ENCODE peak calls at places on chromosomes 2 and 18, in five cellular contexts. One of them, this sample, is unnamed.

GRCh38 chr2:235496239-235496621 is 2.4 kb downstream of the AGAP1 start:
- DNase-seq in H1: no peak
- DNase-seq in GM12878: no peak
- DNase-seq in AG04450: no peak
- DNase-seq in fibroblast of mammary gland: peak; percentile 60
- DNase-seq in this sample: no peak

GRCh38 chr2:173028671-173029070 is 47.0 kb upstream of the MAP3K20 start:
- DNase-seq in H1: no peak
- DNase-seq in GM12878: no peak
- DNase-seq in AG04450: peak; percentile 79
- DNase-seq in fibroblast of mammary gland: peak; percentile 29
- DNase-seq in this sample: no peak

GRCh38 chr2:188497736-188498135 is 206.1 kb downstream of the GULP1 start:
- DNase-seq in H1: no peak
- DNase-seq in GM12878: no peak
- DNase-seq in AG04450: no peak
- DNase-seq in fibroblast of mammary gland: no peak
- DNase-seq in this sample: no peak

GRCh38 chr2:45922577-45922988 is 271.1 kb downstream of the PRKCE start:
- DNase-seq in H1: no peak
- DNase-seq in GM12878: no peak
- DNase-seq in AG04450: peak; percentile 33
- DNase-seq in fibroblast of mammary gland: no peak
- DNase-seq in this sample: no peak

GRCh38 chr2:152506843-152507242 is 171.9 kb downstream of the FMNL2 start:
- DNase-seq in H1: no peak
- DNase-seq in GM12878: peak; percentile 59
- DNase-seq in AG04450: no peak
- DNase-seq in fibroblast of mammary gland: peak; percentile 46
- DNase-seq in this sample: peak; percentile 86

GRCh38 chr2:53455094-53455493 is 312.5 kb upstream of the CHAC2 start:
- DNase-seq in H1: no peak
- DNase-seq in GM12878: no peak
- DNase-seq in AG04450: no peak
- DNase-seq in fibroblast of mammary gland: no peak
- DNase-seq in this sample: no peak

GRCh38 chr18:13179566-13180113 is 38.9 kb upstream of the LDLRAD4 start:
- DNase-seq in H1: no peak
- DNase-seq in GM12878: no peak
- DNase-seq in AG04450: no peak
- DNase-seq in fibroblast of mammary gland: no peak
- DNase-seq in this sample: no peak

GRCh38 chr2:121360566-121361300 is 75.7 kb upstream of the TFCP2L1 start:
- DNase-seq in H1: no peak
- DNase-seq in GM12878: no peak
- DNase-seq in AG04450: peak; percentile 65
- DNase-seq in fibroblast of mammary gland: peak; percentile 92
- DNase-seq in this sample: peak; percentile 82

GRCh38 chr2:138496096-138496651 is 5.4 kb upstream of the SPOPL start:
- DNase-seq in H1: no peak
- DNase-seq in GM12878: no peak
- DNase-seq in AG04450: no peak
- DNase-seq in fibroblast of mammary gland: no peak
- DNase-seq in this sample: no peak

GRCh38 chr2:172239944-172240590 is 137.4 kb upstream of the DLX2 start:
- DNase-seq in H1: no peak
- DNase-seq in GM12878: no peak
- DNase-seq in AG04450: no peak
- DNase-seq in fibroblast of mammary gland: peak; percentile 79
- DNase-seq in this sample: peak; percentile 59

GRCh38 chr2:201444676-201445441 is 6.4 kb downstream of the TRAK2 start:
- DNase-seq in H1: no peak
- DNase-seq in GM12878: no peak
- DNase-seq in AG04450: no peak
- DNase-seq in fibroblast of mammary gland: peak; percentile 41
- DNase-seq in this sample: no peak

GRCh38 chr2:192017844-192018243 is 171.0 kb upstream of the CAVIN2 start:
- DNase-seq in H1: no peak
- DNase-seq in GM12878: no peak
- DNase-seq in AG04450: no peak
- DNase-seq in fibroblast of mammary gland: no peak
- DNase-seq in this sample: no peak

GRCh38 chr2:119753930-119754321 is 5.8 kb upstream of the PTPN4 start:
- DNase-seq in H1: no peak
- DNase-seq in GM12878: no peak
- DNase-seq in AG04450: no peak
- DNase-seq in fibroblast of mammary gland: peak; percentile 57
- DNase-seq in this sample: no peak

GRCh38 chr18:13915973-13916372 is 637 bp upstream of the MC2R start:
- DNase-seq in H1: peak; percentile 29
- DNase-seq in GM12878: no peak
- DNase-seq in AG04450: no peak
- DNase-seq in fibroblast of mammary gland: no peak
- DNase-seq in this sample: no peak

GRCh38 chr2:43149482-43150107 is 76.8 kb downstream of the ZFP36L2 start:
- DNase-seq in H1: no peak
- DNase-seq in GM12878: no peak
- DNase-seq in AG04450: no peak
- DNase-seq in fibroblast of mammary gland: no peak
- DNase-seq in this sample: no peak

GRCh38 chr2:132654968-132655367 is 15.0 kb downstream of the LYPD1 start:
- DNase-seq in H1: no peak
- DNase-seq in GM12878: no peak
- DNase-seq in AG04450: no peak
- DNase-seq in fibroblast of mammary gland: no peak
- DNase-seq in this sample: no peak

GRCh38 chr18:48949606-48950535 is 894 bp downstream of the SMAD7 start:
- DNase-seq in H1: peak; percentile 79
- DNase-seq in GM12878: no peak
- DNase-seq in AG04450: no peak
- DNase-seq in fibroblast of mammary gland: no peak
- DNase-seq in this sample: no peak

GRCh38 chr2:231218356-231218755 is 19.9 kb downstream of the ARMC9 start:
- DNase-seq in H1: no peak
- DNase-seq in GM12878: no peak
- DNase-seq in AG04450: no peak
- DNase-seq in fibroblast of mammary gland: no peak
- DNase-seq in this sample: no peak

GRCh38 chr18:70553961-70554325 is 265.1 kb downstream of the SOCS6 start:
- DNase-seq in H1: no peak
- DNase-seq in GM12878: no peak
- DNase-seq in AG04450: no peak
- DNase-seq in fibroblast of mammary gland: no peak
- DNase-seq in this sample: no peak

GRCh38 chr18:55546873-55547704 is 40.9 kb downstream of the TCF4 start:
- DNase-seq in H1: no peak
- DNase-seq in GM12878: no peak
- DNase-seq in AG04450: peak; percentile 39
- DNase-seq in fibroblast of mammary gland: peak; percentile 74
- DNase-seq in this sample: peak; percentile 86

GRCh38 chr2:201126308-201127127 is 10.6 kb downstream of the CFLAR start:
- DNase-seq in H1: no peak
- DNase-seq in GM12878: no peak
- DNase-seq in AG04450: no peak
- DNase-seq in fibroblast of mammary gland: peak; percentile 30
- DNase-seq in this sample: no peak

GRCh38 chr2:78710632-78711375 is 314.7 kb upstream of the REG3G start:
- DNase-seq in H1: no peak
- DNase-seq in GM12878: no peak
- DNase-seq in AG04450: no peak
- DNase-seq in fibroblast of mammary gland: no peak
- DNase-seq in this sample: no peak

GRCh38 chr18:24928479-24928878 is 423.5 kb downstream of the ZNF521 start:
- DNase-seq in H1: no peak
- DNase-seq in GM12878: no peak
- DNase-seq in AG04450: no peak
- DNase-seq in fibroblast of mammary gland: no peak
- DNase-seq in this sample: no peak

GRCh38 chr18:32383040-32383819 is 87.5 kb downstream of the GAREM1 start:
- DNase-seq in H1: no peak
- DNase-seq in GM12878: no peak
- DNase-seq in AG04450: peak; percentile 83
- DNase-seq in fibroblast of mammary gland: peak; percentile 99
- DNase-seq in this sample: peak; percentile 53

GRCh38 chr2:158529379-158530110 is 72.8 kb downstream of the PKP4 start:
- DNase-seq in H1: no peak
- DNase-seq in GM12878: no peak
- DNase-seq in AG04450: peak; percentile 23
- DNase-seq in fibroblast of mammary gland: peak; percentile 54
- DNase-seq in this sample: no peak

GRCh38 chr2:153819056-153819455 is 52.7 kb upstream of the GALNT13 start:
- DNase-seq in H1: no peak
- DNase-seq in GM12878: no peak
- DNase-seq in AG04450: no peak
- DNase-seq in fibroblast of mammary gland: no peak
- DNase-seq in this sample: no peak

GRCh38 chr2:186493564-186494085 is 7.6 kb downstream of the ZC3H15 start:
- DNase-seq in H1: no peak
- DNase-seq in GM12878: no peak
- DNase-seq in AG04450: no peak
- DNase-seq in fibroblast of mammary gland: no peak
- DNase-seq in this sample: no peak

GRCh38 chr18:47545613-47546012 is 294.2 kb upstream of the SKOR2 start:
- DNase-seq in H1: peak; percentile 38
- DNase-seq in GM12878: no peak
- DNase-seq in AG04450: no peak
- DNase-seq in fibroblast of mammary gland: no peak
- DNase-seq in this sample: no peak

GRCh38 chr18:54950221-54950620 is 9.0 kb downstream of the CCDC68 start:
- DNase-seq in H1: no peak
- DNase-seq in GM12878: no peak
- DNase-seq in AG04450: no peak
- DNase-seq in fibroblast of mammary gland: no peak
- DNase-seq in this sample: no peak

GRCh38 chr2:229725716-229726346 is 11.5 kb upstream of the DNER start:
- DNase-seq in H1: no peak
- DNase-seq in GM12878: no peak
- DNase-seq in AG04450: peak; percentile 76
- DNase-seq in fibroblast of mammary gland: peak; percentile 94
- DNase-seq in this sample: peak; percentile 11

GRCh38 chr2:57776916-57777315 is 269.7 kb upstream of the VRK2 start:
- DNase-seq in H1: no peak
- DNase-seq in GM12878: no peak
- DNase-seq in AG04450: no peak
- DNase-seq in fibroblast of mammary gland: no peak
- DNase-seq in this sample: no peak

DNA sequence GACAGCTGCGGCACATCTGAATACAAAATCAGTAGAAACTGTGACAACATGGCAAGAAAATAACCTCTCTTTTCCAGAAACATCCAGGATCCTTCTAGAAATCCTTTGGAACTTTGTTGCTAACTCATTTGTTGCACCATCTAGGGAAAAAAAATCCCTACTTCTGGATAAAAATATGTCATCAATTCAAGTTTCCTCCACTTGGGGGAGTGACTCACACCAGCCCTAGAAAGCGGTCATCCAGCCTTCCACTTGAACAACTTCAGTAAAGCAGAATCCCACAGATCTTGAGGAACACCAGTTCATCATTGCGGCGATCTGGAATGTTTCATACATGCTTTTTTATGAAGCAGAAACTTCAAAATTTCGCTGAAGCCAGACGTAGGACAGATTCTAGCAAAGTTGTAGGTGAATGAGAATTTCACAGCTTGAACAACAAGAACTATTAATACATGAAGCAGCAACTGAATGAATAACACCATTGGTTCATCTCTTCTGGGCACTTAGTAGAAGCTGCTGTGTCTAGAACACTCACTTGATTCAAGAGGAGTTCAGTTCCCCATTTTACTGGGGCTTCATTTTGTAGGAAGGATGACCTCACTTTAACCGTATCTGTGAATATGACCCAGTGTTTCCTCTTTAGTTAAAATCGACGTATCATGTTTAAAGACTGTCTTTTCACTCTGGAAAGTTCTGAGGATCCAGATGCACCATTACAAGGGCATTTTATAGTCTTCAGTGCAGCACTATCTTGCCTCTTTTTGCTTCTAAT is 48.0 kb downstream of the LRRTM1 start:
- DNase-seq in H1: no peak
- DNase-seq in GM12878: no peak
- DNase-seq in AG04450: no peak
- DNase-seq in fibroblast of mammary gland: peak; percentile 29
- DNase-seq in this sample: peak; percentile 1
- TF ChIP-seq CTCF in H1: peak; percentile 8
- TF ChIP-seq CTCF in GM12878: peak; percentile 24
- TF ChIP-seq CTCF in AG04450: peak; percentile 52
- TF ChIP-seq CTCF in fibroblast of mammary gland: peak; percentile 37
- TF ChIP-seq CTCF in this sample: peak; percentile 34

GRCh38 chr2:168029071-168029470 is 218.3 kb downstream of the STK39 start:
- DNase-seq in H1: no peak
- DNase-seq in GM12878: no peak
- DNase-seq in AG04450: no peak
- DNase-seq in fibroblast of mammary gland: no peak
- DNase-seq in this sample: no peak
- H3K4me3 ChIP-seq in H1: no peak overlapping the region
- H3K4me3 ChIP-seq in GM12878: no peak overlapping the region
- H3K4me3 ChIP-seq in AG04450: no peak overlapping the region
- H3K4me3 ChIP-seq in fibroblast of mammary gland: no peak overlapping the region
- H3K4me3 ChIP-seq in this sample: no peak overlapping the region

GRCh38 chr18:3889121-3889520 is 439.1 kb downstream of the TGIF1 start:
- DNase-seq in H1: no peak
- DNase-seq in GM12878: no peak
- DNase-seq in AG04450: no peak
- DNase-seq in fibroblast of mammary gland: peak; percentile 38
- DNase-seq in this sample: no peak

GRCh38 chr18:3889803-3890202 is 439.8 kb downstream of the TGIF1 start:
- DNase-seq in H1: no peak
- DNase-seq in GM12878: no peak
- DNase-seq in AG04450: peak; percentile 8
- DNase-seq in fibroblast of mammary gland: peak; percentile 88
- DNase-seq in this sample: peak; percentile 76

GRCh38 chr18:3879836-3880120 is 429.8 kb downstream of the TGIF1 start:
- DNase-seq in H1: no peak
- DNase-seq in GM12878: no peak
- DNase-seq in AG04450: no peak
- DNase-seq in fibroblast of mammary gland: no peak
- DNase-seq in this sample: no peak

GRCh38 chr18:3886575-3887322 is 436.8 kb downstream of the TGIF1 start:
- DNase-seq in H1: no peak
- DNase-seq in GM12878: no peak
- DNase-seq in AG04450: no peak
- DNase-seq in fibroblast of mammary gland: no peak
- DNase-seq in this sample: no peak

GRCh38 chr18:3885209-3885792 is 435.3 kb downstream of the TGIF1 start:
- DNase-seq in H1: no peak
- DNase-seq in GM12878: no peak
- DNase-seq in AG04450: no peak
- DNase-seq in fibroblast of mammary gland: no peak
- DNase-seq in this sample: no peak
- TF ChIP-seq CTCF in H1: no peak
- TF ChIP-seq CTCF in GM12878: peak; percentile 38
- TF ChIP-seq CTCF in AG04450: peak; percentile 28
- TF ChIP-seq CTCF in fibroblast of mammary gland: peak; percentile 30
- TF ChIP-seq CTCF in this sample: no peak

DNA sequence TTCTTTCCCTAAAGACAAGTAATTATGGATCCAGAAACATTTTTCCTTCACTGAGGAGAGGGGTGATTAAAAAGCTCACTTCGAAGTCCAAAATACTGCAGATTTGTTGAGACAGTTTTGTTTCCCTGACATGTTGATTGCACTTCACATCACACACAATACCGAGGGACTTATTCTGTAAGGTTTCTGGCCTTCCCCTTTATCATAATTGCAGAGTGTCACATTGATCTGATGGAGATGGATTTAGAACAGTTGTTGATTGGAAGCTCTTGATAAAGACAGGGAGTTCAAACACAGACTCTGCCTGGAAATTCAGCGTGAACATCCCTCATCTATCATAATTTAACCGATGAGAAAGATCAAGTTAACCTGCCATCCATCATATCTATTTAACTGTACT is 163.6 kb downstream of the PTPRM start:
- DNase-seq in H1: no peak
- DNase-seq in GM12878: no peak
- DNase-seq in AG04450: no peak
- DNase-seq in fibroblast of mammary gland: no peak
- DNase-seq in this sample: no peak
- H3K4me3 ChIP-seq in H1: no peak overlapping the region
- H3K4me3 ChIP-seq in GM12878: no peak overlapping the region
- H3K4me3 ChIP-seq in AG04450: no peak overlapping the region
- H3K4me3 ChIP-seq in fibroblast of mammary gland: no peak overlapping the region
- H3K4me3 ChIP-seq in this sample: no peak overlapping the region

This sample was measured in astrocyte of the cerebellum.